ENCODE peak calls at places on chromosomes 2 and 18, in nine cellular contexts. O is uterus, X is aorta, P is hepatocyte, H is adrenal gland, D is mammary epithelial cell, V is body of pancreas, W is cardiac muscle cell, G is lung. C is an unnamed sample.

GRCh38 chr2:223148516-223148915 is 96.5 kb downstream of the KCNE4 start:
- DNase-seq in G (no peak), V (no peak), H (no peak), X (no peak), O (no peak), D (no peak), P (no peak), W (no peak), C (no peak)

GRCh38 chr2:21438949-21439348 is 315.2 kb downstream of the TDRD15 start:
- DNase-seq in X (no peak), G (no peak), V (peak; percentile 10), D (no peak), O (no peak), H (no peak), W (no peak), P (peak; percentile 16), C (no peak)

GRCh38 chr2:112585873-112586477 is 1.6 kb downstream of the CHCHD5 start:
- DNase-seq in P (no peak), D (no peak), V (no peak), W (no peak), G (no peak), O (no peak), H (no peak), X (no peak), C (no peak)

GRCh38 chr2:239293450-239294430 is 107.1 kb downstream of the HDAC4 start:
- DNase-seq in D (no peak), X (peak; percentile 69), W (no peak), G (no peak), H (no peak), V (no peak), O (no peak), P (no peak), C (no peak)

GRCh38 chr2:105747997-105748396 is 3.3 kb downstream of the NCK2 start:
- DNase-seq in G (no peak), D (no peak), X (no peak), P (no peak), O (no peak), W (no peak), H (peak; percentile 50), V (no peak), C (no peak)

GRCh38 chr2:201452058-201452736 is 657 bp downstream of the STRADB start:
- DNase-seq in D (peak; percentile 16), G (no peak), H (no peak), X (no peak), V (no peak), O (no peak), P (peak; percentile 31), W (no peak), C (peak; percentile 25)

GRCh38 chr2:216989335-216990129 is 129.7 kb upstream of the TNP1 start:
- DNase-seq in V (no peak), O (no peak), G (no peak), P (no peak), X (no peak), H (no peak), D (peak; percentile 0), W (no peak), C (peak; percentile 7)

GRCh38 chr2:74824675-74825074 is 9.3 kb upstream of the HK2 start:
- DNase-seq in G (no peak), W (no peak), V (no peak), P (no peak), H (no peak), D (no peak), X (no peak), O (no peak), C (no peak)

GRCh38 chr2:45821558-45822271 is 170.2 kb downstream of the PRKCE start:
- DNase-seq in D (peak; percentile 80), G (peak; percentile 90), O (peak; percentile 88), P (peak; percentile 80), W (peak; percentile 26), V (peak; percentile 96), X (no peak), H (peak; percentile 81), C (peak; percentile 90)

GRCh38 chr2:105487142-105488069 is 88.6 kb upstream of the FHL2 start:
- DNase-seq in X (no peak), O (no peak), H (no peak), G (no peak), P (no peak), V (peak; percentile 16), W (peak; percentile 55), D (no peak), C (no peak)

GRCh38 chr18:74446631-74447403 is 10.3 kb downstream of the DIPK1C start:
- DNase-seq in G (no peak), X (no peak), W (no peak), P (no peak), H (no peak), D (no peak), O (no peak), V (no peak), C (no peak)

GRCh38 chr2:240560084-240560479 is at the start of gene DUSP28:
- DNase-seq in V (peak; percentile 95), H (peak; percentile 94), X (peak; percentile 97), O (peak; percentile 82), D (peak; percentile 83), P (peak; percentile 94), W (peak; percentile 91), G (peak; percentile 92), C (peak; percentile 60)

GRCh38 chr2:240558229-240558885 is 569 bp upstream of the ANKMY1 start:
- DNase-seq in X (peak; percentile 73), H (peak; percentile 35), G (peak; percentile 28), W (no peak), P (peak; percentile 5), V (no peak), D (no peak), O (no peak), C (no peak)

GRCh38 chr2:240557808-240558207 is at the start of gene ANKMY1:
- DNase-seq in G (no peak), V (peak; percentile 70), O (no peak), W (peak; percentile 88), D (peak; percentile 44), H (peak; percentile 77), X (peak; percentile 93), P (peak; percentile 88), C (peak; percentile 58)

GRCh38 chr2:240560480-240561324 is 545 bp downstream of the DUSP28 start:
- DNase-seq in V (peak; percentile 100), G (peak; percentile 100), X (peak; percentile 100), O (peak; percentile 100), W (peak; percentile 99), P (peak; percentile 100), H (peak; percentile 100), D (peak; percentile 97), C (peak; percentile 85)

GRCh38 chr2:240559271-240559670 is 886 bp upstream of the DUSP28 start:
- DNase-seq in D (no peak), H (peak; percentile 35), W (no peak), G (no peak), O (no peak), P (no peak), V (no peak), X (no peak), C (no peak)
- H3K4me3 ChIP-seq in D (no peak overlapping the region), H (no peak overlapping the region), W (no peak overlapping the region), G (no peak overlapping the region), O (no peak overlapping the region), P (no peak overlapping the region), V (no peak overlapping the region), X (no peak overlapping the region), C (no peak overlapping the region)

GRCh38 chr2:190360561-190360960 is 17.2 kb downstream of the INPP1 start:
- DNase-seq in G (no peak), D (peak; percentile 22), X (no peak), H (no peak), W (no peak), O (no peak), P (no peak), V (no peak), C (no peak)

GRCh38 chr2:190357596-190357995 is 14.2 kb downstream of the INPP1 start:
- DNase-seq in D (no peak), H (no peak), X (no peak), V (no peak), G (no peak), O (no peak), W (no peak), P (no peak), C (no peak)

GRCh38 chr2:190360965-190361364 is 17.6 kb downstream of the INPP1 start:
- DNase-seq in V (no peak), W (no peak), H (no peak), G (no peak), P (no peak), O (no peak), D (no peak), X (no peak), C (no peak)

GRCh38 chr2:190361572-190361971 is 18.2 kb downstream of the INPP1 start:
- DNase-seq in G (no peak), W (no peak), H (no peak), V (no peak), D (no peak), X (no peak), P (no peak), O (no peak), C (no peak)

DNA sequence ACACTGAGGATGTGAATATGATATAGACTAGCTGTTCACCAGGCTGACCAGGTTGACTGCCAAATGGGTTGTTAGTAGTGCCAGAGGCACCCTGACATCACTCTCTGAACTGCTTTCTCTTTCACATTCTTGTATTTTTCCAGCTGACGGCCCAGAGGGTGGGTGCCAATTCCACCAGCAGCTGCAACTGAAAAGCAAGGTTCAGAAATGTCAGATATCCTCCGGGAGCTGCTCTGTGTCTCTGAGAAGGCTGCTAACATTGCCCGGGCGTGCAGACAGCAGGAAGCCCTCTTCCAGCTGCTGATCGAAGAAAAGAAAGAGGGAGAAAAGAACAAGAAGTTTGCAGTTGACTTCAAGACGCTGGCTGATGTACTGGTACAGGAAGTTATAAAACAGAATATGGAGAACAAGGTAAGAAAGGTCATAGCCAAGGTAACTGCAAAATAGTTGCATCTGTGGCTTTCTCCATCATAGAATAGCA is 16.5 kb downstream of the INPP1 start:
- DNase-seq in O (peak; percentile 44), W (peak; percentile 29), X (no peak), V (peak; percentile 75), P (no peak), D (peak; percentile 65), H (peak; percentile 73), G (no peak), C (no peak)
- H3K4me3 ChIP-seq in O (no peak overlapping the region), W (no peak overlapping the region), X (no peak overlapping the region), V (no peak overlapping the region), P (no peak overlapping the region), D (peak overlapping the region; percentile 48), H (peak overlapping the region; percentile 39), G (no peak overlapping the region), C (no peak overlapping the region)

DNA sequence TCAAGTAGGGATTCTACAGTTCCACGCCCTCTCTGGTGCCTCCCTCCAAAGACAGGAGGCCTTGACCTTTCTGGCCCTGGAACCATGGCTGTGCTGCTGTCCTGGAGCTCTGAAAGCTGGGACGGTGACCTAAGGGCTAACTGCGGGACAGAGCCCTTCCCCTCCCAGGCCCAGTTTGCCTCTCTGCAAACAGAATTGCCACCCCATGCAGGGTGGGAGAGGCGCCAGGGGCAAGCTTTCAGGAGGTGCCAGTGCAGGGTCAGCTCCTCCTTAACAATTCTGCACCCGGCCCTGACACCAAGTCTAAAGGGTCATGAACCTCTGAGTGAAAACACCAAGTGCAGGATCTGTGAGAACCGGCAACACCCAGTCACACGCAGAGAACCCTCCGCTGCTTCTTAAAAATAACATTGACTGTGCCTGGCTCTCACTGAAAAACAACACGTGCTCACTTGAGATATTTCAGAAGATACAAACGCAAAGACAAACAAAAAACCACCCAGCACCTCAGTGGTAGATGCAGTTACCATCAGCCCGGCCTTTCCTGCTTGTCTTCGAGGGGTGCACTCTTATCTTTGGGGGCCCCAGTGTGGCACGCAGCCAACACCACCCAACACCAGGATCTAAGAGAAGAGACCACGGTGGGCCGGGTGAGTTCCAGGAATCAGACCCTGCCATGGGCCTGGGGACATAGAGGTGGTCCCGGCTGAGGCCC is 1.1 kb upstream of the SNED1 start:
- DNase-seq in X (peak; percentile 78), O (peak; percentile 61), W (no peak), D (no peak), P (no peak), G (no peak), V (peak; percentile 7), H (peak; percentile 50), C (no peak)
- H3K4me3 ChIP-seq in X (no peak overlapping the region), O (peak overlapping the region; percentile 45), W (no peak overlapping the region), D (no peak overlapping the region), P (no peak overlapping the region), G (peak overlapping the region; percentile 59), V (no peak overlapping the region), H (peak overlapping the region; percentile 97), C (no peak overlapping the region)

GRCh38 chr2:234454433-234454832 is 42.4 kb downstream of the ARL4C start:
- DNase-seq in P (no peak), H (no peak), D (no peak), O (no peak), W (no peak), V (no peak), X (no peak), G (no peak), C (no peak)
- H3K4me3 ChIP-seq in P (no peak overlapping the region), H (no peak overlapping the region), D (no peak overlapping the region), O (no peak overlapping the region), W (no peak overlapping the region), V (no peak overlapping the region), X (no peak overlapping the region), G (no peak overlapping the region), C (no peak overlapping the region)

C was measured in bronchial epithelial cell.